ENCODE peak calls at places on chromosomes 3 and 15, in ten cellular contexts. W is psoas muscle, J is fibroblast of pulmonary artery, Q is endothelial cell of umbilical vein, G is heart left ventricle, H is OCI-LY7, D is RWPE2, P is uterus, E is astrocyte of the spinal cord, Z is cardiac fibroblast. F is an unnamed sample.

GRCh38 chr15:80989110-80989517 is 505 bp downstream of the MESD start:
- DNase-seq in E (no peak), D (no peak), J (no peak), Q (no peak), H (no peak), P (no peak), G (no peak), W (no peak), Z (no peak), F (no peak)

GRCh38 chr3:128804017-128804816 is 75.2 kb upstream of the ACAD9 start:
- DNase-seq in Q (peak; percentile 80), P (no peak), J (peak; percentile 60), W (no peak), G (no peak), Z (peak; percentile 41), E (peak; percentile 53), H (peak; percentile 85), D (no peak), F (no peak)

GRCh38 chr3:4460334-4460733 is 6.7 kb downstream of the SUMF1 start:
- DNase-seq in P (no peak), J (no peak), E (no peak), Z (no peak), Q (no peak), H (no peak), D (no peak), W (no peak), G (no peak), F (no peak)

GRCh38 chr3:124768812-124769211 is 38.6 kb downstream of the UMPS start:
- DNase-seq in H (no peak), Z (no peak), Q (no peak), W (no peak), J (peak; percentile 29), G (no peak), D (no peak), P (no peak), E (no peak), F (no peak)

GRCh38 chr15:25060996-25061620 is 106.3 kb downstream of the SNRPN start:
- DNase-seq in Q (no peak), E (no peak), Z (no peak), G (no peak), D (peak; percentile 49), P (peak; percentile 5), H (no peak), J (no peak), W (no peak), F (no peak)

GRCh38 chr3:49346797-49347251 is 7.0 kb upstream of the USP4 start:
- DNase-seq in P (no peak), D (peak; percentile 67), Q (no peak), Z (peak; percentile 89), J (no peak), H (no peak), W (no peak), G (no peak), E (peak; percentile 51), F (peak; percentile 74)

GRCh38 chr3:31103623-31104180 is 209.2 kb upstream of the GADL1 start:
- DNase-seq in J (no peak), E (no peak), G (no peak), D (no peak), P (no peak), Q (no peak), W (no peak), H (no peak), Z (peak; percentile 10), F (no peak)

GRCh38 chr3:49607105-49607591 is 52.9 kb downstream of the BSN start:
- DNase-seq in E (no peak), P (no peak), H (no peak), J (no peak), Z (no peak), D (no peak), W (no peak), G (no peak), Q (peak; percentile 15), F (no peak)

GRCh38 chr3:197820550-197821335 is 29.7 kb downstream of the LRCH3 start:
- DNase-seq in Q (no peak), Z (no peak), E (no peak), P (no peak), W (no peak), D (no peak), G (no peak), H (no peak), J (no peak), F (no peak)

GRCh38 chr3:113535898-113536297 is 3.5 kb downstream of the SIDT1 start:
- DNase-seq in Q (no peak), W (no peak), P (no peak), D (no peak), Z (no peak), E (no peak), J (no peak), H (no peak), G (no peak), F (no peak)

GRCh38 chr3:113533534-113533892 is 1.2 kb downstream of the SIDT1 start:
- DNase-seq in P (no peak), Q (no peak), G (no peak), E (no peak), D (no peak), W (no peak), H (peak; percentile 66), Z (no peak), J (no peak), F (no peak)

GRCh38 chr3:113532698-113533533 is 561 bp downstream of the SIDT1 start:
- DNase-seq in D (no peak), Q (peak; percentile 23), Z (no peak), P (no peak), G (no peak), W (peak; percentile 29), E (peak; percentile 3), H (peak; percentile 67), J (no peak), F (peak; percentile 36)

GRCh38 chr3:113534365-113534764 is 2.0 kb downstream of the SIDT1 start:
- DNase-seq in E (no peak), D (no peak), Q (no peak), Z (no peak), P (no peak), J (no peak), W (no peak), H (no peak), G (no peak), F (no peak)

GRCh38 chr3:113531826-113532697 is at the start of gene SIDT1:
- DNase-seq in W (no peak), P (peak; percentile 26), J (no peak), G (no peak), Z (no peak), D (no peak), Q (peak; percentile 21), E (peak; percentile 13), H (peak; percentile 76), F (no peak)
- TF ChIP-seq CTCF in W (no peak), P (peak; percentile 9), J (peak; percentile 7), G (peak; percentile 11), Z (no peak), D (no peak), Q (no peak), E (peak; percentile 13), H (no peak), F (no peak)

GRCh38 chr15:55912982-55913381 is 80.4 kb downstream of the NEDD4 start:
- DNase-seq in W (no peak), Q (no peak), Z (no peak), G (no peak), D (no peak), H (no peak), E (no peak), P (no peak), J (no peak), F (no peak)
- H3K4me3 ChIP-seq in W (peak overlapping the region; percentile 68), Q (no peak overlapping the region), Z (peak overlapping the region; percentile 9), G (no peak overlapping the region), D (peak overlapping the region; percentile 35), H (no peak overlapping the region), E (peak overlapping the region; percentile 33), P (no peak overlapping the region), J (peak overlapping the region; percentile 65), F (peak overlapping the region; percentile 41)

DNA sequence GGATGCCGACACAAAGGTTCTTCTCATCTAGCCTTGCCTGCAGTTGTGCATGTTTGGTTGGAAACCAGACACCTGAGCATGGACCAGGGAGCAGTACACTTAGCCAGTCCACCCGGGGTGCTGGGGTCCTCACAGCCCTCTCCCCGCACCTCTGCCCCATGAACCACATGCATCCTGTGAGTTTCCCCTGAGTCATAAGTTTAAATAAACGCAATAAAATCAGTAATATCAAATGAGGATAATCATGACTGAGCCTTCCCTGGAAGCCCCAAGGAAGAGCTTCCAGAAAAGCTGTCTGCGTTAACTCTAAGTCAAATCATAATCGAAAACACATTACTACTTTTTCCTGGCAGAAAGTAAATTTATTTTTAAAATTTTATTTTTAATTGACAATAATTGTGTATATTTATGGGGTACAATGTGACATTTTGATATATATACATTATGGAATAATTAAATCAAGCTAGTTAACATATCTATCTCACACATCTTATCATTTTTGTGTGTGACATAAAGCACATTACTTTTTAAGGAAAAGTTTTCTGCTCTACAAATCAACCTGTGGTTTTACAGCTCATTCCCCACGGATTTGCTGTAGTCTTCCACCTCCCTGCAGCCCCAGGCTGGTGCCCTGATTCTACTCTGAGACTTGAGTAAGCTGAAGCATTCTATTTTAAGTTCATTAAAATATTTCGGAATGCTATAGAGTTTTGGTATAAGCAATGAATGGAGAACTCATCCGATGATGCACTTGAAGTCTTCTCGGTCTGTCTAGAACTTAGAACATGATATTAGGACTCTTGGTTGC is 166.0 kb upstream of the EIF1B start:
- DNase-seq in P (no peak), H (no peak), Q (no peak), W (no peak), G (no peak), E (no peak), D (no peak), J (no peak), Z (no peak), F (peak; percentile 74)
- TF ChIP-seq CTCF in P (no peak), H (no peak), Q (no peak), W (no peak), G (no peak), E (no peak), D (no peak), J (no peak), Z (no peak), F (no peak)

GRCh38 chr3:89113344-89113743 is 5.9 kb downstream of the EPHA3 start:
- DNase-seq in E (no peak), P (no peak), J (no peak), W (no peak), Z (no peak), D (no peak), Q (no peak), H (no peak), G (no peak), F (no peak)

GRCh38 chr3:89104499-89104898 is 2.9 kb upstream of the EPHA3 start:
- DNase-seq in Z (no peak), G (no peak), W (no peak), D (no peak), H (no peak), P (no peak), Q (no peak), E (no peak), J (no peak), F (no peak)

GRCh38 chr3:89107461-89108035 is at the start of gene EPHA3:
- DNase-seq in H (no peak), W (peak; percentile 57), Z (peak; percentile 63), J (peak; percentile 60), G (peak; percentile 83), D (peak; percentile 69), E (peak; percentile 78), P (peak; percentile 66), Q (no peak), F (peak; percentile 89)

DNA sequence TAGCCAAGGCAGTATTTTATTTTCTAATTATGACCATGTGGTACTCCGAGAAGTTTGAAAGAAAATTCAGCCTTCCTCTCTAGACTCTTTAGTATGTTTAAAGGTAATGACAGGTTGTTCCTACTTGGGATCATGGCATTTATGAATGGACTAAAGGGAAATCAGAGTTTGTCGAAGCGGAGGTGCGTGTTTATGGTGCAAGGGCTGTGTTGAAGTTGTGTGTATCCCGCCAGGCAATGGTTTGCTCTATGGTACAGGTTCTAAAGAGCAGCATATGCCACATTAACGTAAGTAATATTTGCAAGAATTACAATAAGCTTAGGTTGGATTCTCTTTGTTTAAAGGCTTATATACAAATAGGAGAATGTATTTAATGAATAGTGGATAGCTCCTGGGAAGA is 733 bp downstream of the EPHA3 start:
- DNase-seq in Z (no peak), J (no peak), G (no peak), P (no peak), Q (no peak), W (no peak), D (no peak), H (no peak), E (no peak), F (no peak)
- H3K4me3 ChIP-seq in Z (peak overlapping the region; percentile 14), J (peak overlapping the region; percentile 54), G (peak overlapping the region; percentile 71), P (peak overlapping the region; percentile 27), Q (no peak overlapping the region), W (peak overlapping the region; percentile 59), D (no peak overlapping the region), H (no peak overlapping the region), E (peak overlapping the region; percentile 63), F (peak overlapping the region; percentile 35)